ENCODE peak calls at places on chromosome 9, in four cellular contexts. One of them, this sample, is unnamed.

GRCh38 chr9:123513554-123513953 is 157.6 kb downstream of the CRB2 start:
- DNase-seq in WTC11: no peak
- DNase-seq in GM12878: no peak
- DNase-seq in K562: no peak
- DNase-seq in this sample: no peak

GRCh38 chr9:77455312-77455927 is 192.7 kb downstream of the GNA14 start:
- DNase-seq in WTC11: peak
- DNase-seq in GM12878: no peak
- DNase-seq in K562: no peak
- DNase-seq in this sample: no peak

GRCh38 chr9:7027996-7028395 is 270.2 kb downstream of the KDM4C start:
- DNase-seq in WTC11: no peak
- DNase-seq in GM12878: no peak
- DNase-seq in K562: no peak
- DNase-seq in this sample: no peak

GRCh38 chr9:135468866-135469521 is 10.6 kb upstream of the PPP1R26 start:
- DNase-seq in WTC11: no peak
- DNase-seq in GM12878: no peak
- DNase-seq in K562: peak
- DNase-seq in this sample: peak

GRCh38 chr9:92887880-92888338 is 10.1 kb upstream of the ZNF484 start:
- DNase-seq in WTC11: no peak
- DNase-seq in GM12878: no peak
- DNase-seq in K562: no peak
- DNase-seq in this sample: no peak

GRCh38 chr9:26234865-26235264 is 556.6 kb upstream of the TUSC1 start:
- DNase-seq in WTC11: no peak
- DNase-seq in GM12878: no peak
- DNase-seq in K562: no peak
- DNase-seq in this sample: no peak

GRCh38 chr9:106828965-106829364 is 34.0 kb upstream of the ZNF462 start:
- DNase-seq in WTC11: no peak
- DNase-seq in GM12878: no peak
- DNase-seq in K562: no peak
- DNase-seq in this sample: no peak

GRCh38 chr9:18347381-18348084 is 126.4 kb upstream of the ADAMTSL1 start:
- DNase-seq in WTC11: no peak
- DNase-seq in GM12878: no peak
- DNase-seq in K562: no peak
- DNase-seq in this sample: no peak

GRCh38 chr9:5764130-5764868 is 68.6 kb downstream of the ERMP1 start:
- DNase-seq in WTC11: no peak
- DNase-seq in GM12878: peak
- DNase-seq in K562: no peak
- DNase-seq in this sample: no peak

GRCh38 chr9:7368410-7369292 is 430.9 kb downstream of the DMAC1 start:
- DNase-seq in WTC11: no peak
- DNase-seq in GM12878: no peak
- DNase-seq in K562: no peak
- DNase-seq in this sample: no peak

GRCh38 chr9:121640076-121640475 is 11.4 kb upstream of the DAB2IP start:
- DNase-seq in WTC11: peak
- DNase-seq in GM12878: no peak
- DNase-seq in K562: peak
- DNase-seq in this sample: peak
- TF ChIP-seq USF1 in WTC11: no peak
- TF ChIP-seq USF1 in GM12878: no peak
- TF ChIP-seq USF1 in K562: no peak
- TF ChIP-seq USF1 in this sample: no peak

DNA sequence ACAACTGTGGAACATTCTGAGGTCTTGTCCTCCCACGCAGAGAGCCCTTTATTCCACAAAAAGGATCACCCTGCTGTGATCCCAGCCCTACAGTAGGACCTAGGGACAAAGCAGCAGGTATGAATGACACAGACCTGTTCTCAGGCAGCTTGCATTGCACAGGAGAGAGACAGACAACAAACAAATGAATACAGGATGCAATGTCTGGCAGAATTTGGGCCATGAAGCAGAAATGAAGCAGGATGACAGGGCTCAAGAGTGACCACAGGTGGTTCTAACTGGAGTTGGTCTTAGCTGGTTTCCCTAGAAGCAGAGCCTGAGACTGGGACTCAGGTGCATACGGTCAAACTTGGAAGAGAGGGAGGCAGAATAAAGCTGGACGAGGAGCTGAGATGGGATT is 388.8 kb downstream of the CDK5RAP2 start:
- DNase-seq in WTC11: no peak
- DNase-seq in GM12878: no peak
- DNase-seq in K562: no peak
- DNase-seq in this sample: no peak
- TF ChIP-seq USF1 in WTC11: no peak
- TF ChIP-seq USF1 in GM12878: no peak
- TF ChIP-seq USF1 in K562: no peak
- TF ChIP-seq USF1 in this sample: no peak

GRCh38 chr9:16608906-16609305 is 261.6 kb downstream of the BNC2 start:
- DNase-seq in WTC11: no peak
- DNase-seq in GM12878: no peak
- DNase-seq in K562: no peak
- DNase-seq in this sample: no peak
- TF ChIP-seq USF1 in WTC11: no peak
- TF ChIP-seq USF1 in GM12878: no peak
- TF ChIP-seq USF1 in K562: no peak
- TF ChIP-seq USF1 in this sample: no peak

DNA sequence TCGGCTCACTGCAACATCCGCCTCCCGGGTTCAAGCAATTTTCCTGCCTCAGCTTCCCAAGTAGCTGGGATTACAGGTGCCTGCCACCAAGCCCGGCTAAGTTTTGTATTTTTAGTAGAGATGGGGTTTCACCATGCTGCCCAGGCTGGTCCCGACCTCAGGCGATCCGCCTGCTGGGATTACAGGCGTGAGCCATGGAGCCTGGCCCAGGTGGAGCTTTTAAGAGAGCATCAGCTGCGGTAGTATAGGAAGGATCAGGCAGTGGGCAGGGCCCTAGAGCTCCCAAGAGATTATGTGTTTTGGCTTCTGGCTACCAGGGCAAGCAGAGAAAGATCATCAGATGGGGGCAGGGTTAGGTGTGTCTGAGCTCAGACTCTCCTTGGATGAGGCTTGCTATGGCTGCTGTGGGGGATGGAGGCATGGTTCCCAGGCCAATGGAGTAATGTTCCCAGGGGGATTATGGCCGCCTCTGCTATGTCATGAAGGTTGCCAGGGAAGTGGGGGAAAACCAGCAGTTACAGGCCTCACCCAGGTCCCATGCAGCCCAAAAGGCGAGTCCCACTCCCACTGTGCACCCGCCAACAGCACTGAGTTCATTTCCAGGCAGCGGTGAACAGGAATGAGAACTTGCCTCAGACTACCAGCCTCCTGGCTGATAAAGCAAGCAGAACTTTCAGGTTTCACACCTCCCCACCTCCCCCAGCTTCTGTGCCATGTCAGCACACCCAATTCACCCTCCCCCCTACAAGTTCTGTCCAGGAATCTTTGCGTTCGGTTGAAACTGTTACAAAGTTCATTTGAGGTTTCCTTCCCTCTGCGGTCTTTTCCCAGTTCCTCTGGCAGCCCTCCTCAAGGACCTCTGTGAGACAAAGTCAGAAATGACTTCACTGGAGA is 507.6 kb downstream of the SPATA31D1 start:
- DNase-seq in WTC11: no peak
- DNase-seq in GM12878: no peak
- DNase-seq in K562: no peak
- DNase-seq in this sample: no peak
- TF ChIP-seq USF1 in WTC11: no peak
- TF ChIP-seq USF1 in GM12878: no peak
- TF ChIP-seq USF1 in K562: no peak
- TF ChIP-seq USF1 in this sample: no peak

DNA sequence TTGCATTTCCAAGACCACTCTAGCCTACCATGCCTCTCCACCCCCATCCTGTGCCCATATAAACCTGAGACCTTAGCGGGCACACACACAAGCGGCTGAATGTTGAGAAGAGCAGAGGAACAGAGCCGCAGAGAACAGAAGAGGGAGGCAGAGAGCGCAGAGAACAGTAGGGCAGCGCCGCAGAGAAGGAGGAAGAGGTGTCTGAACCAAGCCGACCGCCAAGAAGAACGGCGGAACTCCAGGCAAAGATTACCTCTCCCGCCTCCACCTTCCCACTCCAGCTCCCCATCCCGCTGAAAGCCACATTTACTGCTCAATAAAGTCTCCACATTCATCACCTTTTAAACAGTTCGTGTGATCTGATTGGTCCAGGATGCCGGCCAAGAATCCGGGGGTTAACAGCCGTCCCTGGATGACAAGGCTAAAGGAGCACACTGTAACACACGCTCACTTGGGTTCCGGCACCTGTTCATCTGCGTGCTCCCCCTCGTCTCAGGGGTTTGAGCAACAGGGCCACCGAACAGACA is 33.2 kb downstream of the GRIN3A start:
- DNase-seq in WTC11: peak
- DNase-seq in GM12878: no peak
- DNase-seq in K562: no peak
- DNase-seq in this sample: no peak
- TF ChIP-seq USF1 in WTC11: no peak
- TF ChIP-seq USF1 in GM12878: no peak
- TF ChIP-seq USF1 in K562: no peak
- TF ChIP-seq USF1 in this sample: no peak

DNA sequence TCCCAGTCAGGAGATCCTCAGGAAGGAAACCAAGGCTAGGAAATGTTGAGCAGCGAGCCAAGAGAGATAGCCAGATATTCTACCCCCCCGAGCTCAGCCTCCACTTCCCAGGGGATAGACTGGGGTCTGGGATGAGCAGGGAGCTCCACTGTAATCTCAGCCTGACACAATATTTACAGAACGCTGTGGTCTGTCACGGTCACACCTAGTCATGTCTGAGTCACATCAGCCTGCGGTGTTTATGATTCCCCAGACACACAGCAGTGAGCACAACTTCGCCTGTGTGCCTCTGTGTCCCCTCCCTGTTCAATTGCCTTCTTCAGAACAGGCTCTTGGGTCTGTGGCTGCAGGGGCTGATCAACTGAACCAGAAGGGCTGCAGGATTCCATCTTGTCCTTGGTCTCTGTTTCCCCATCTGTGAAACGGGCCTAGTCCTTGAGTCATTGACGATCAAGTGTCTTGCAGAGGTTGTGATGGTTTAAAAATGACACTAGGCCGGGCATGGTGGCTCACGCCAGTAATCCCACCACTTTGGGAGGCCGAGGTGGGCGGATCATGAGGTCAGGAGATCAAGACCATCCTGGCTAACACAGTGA is 8.6 kb upstream of the PRRX2 start:
- DNase-seq in WTC11: no peak
- DNase-seq in GM12878: no peak
- DNase-seq in K562: no peak
- DNase-seq in this sample: no peak
- TF ChIP-seq USF1 in WTC11: no peak
- TF ChIP-seq USF1 in GM12878: no peak
- TF ChIP-seq USF1 in K562: no peak
- TF ChIP-seq USF1 in this sample: no peak

GRCh38 chr9:110935829-110936228 is 102.4 kb downstream of the LPAR1 start:
- DNase-seq in WTC11: no peak
- DNase-seq in GM12878: no peak
- DNase-seq in K562: no peak
- DNase-seq in this sample: no peak
- TF ChIP-seq USF1 in WTC11: no peak
- TF ChIP-seq USF1 in GM12878: no peak
- TF ChIP-seq USF1 in K562: no peak
- TF ChIP-seq USF1 in this sample: no peak

GRCh38 chr9:38659538-38659937 is 39.1 kb upstream of the ANKRD18A start:
- DNase-seq in WTC11: no peak
- DNase-seq in GM12878: no peak
- DNase-seq in K562: no peak
- DNase-seq in this sample: no peak
- TF ChIP-seq USF1 in WTC11: no peak
- TF ChIP-seq USF1 in GM12878: no peak
- TF ChIP-seq USF1 in K562: no peak
- TF ChIP-seq USF1 in this sample: no peak

This sample was measured in SK-N-SH.